ENCODE peak calls at places on chromosome 6, in six cellular contexts. One of them, this sample, is unnamed.
A peak's percentile ranks its signal among the peaks of the same experiment; 100 is the strongest.

GRCh38 chr6:156697224-156697623 is 80.0 kb upstream of the ARID1B start:
- DNase-seq in HepG2: no peak
- DNase-seq in neural progenitor cell: no peak
- DNase-seq in H9: no peak
- DNase-seq in IMR-90: no peak
- DNase-seq in fibroblast of lung: no peak
- DNase-seq in this sample: peak; percentile 82

GRCh38 chr6:112160745-112161144 is 73.4 kb downstream of the FAM229B start:
- DNase-seq in HepG2: no peak
- DNase-seq in neural progenitor cell: no peak
- DNase-seq in H9: no peak
- DNase-seq in IMR-90: peak; percentile 19
- DNase-seq in fibroblast of lung: no peak
- DNase-seq in this sample: no peak

GRCh38 chr6:105681061-105681460 is 278.2 kb upstream of the PREP start:
- DNase-seq in HepG2: no peak
- DNase-seq in neural progenitor cell: no peak
- DNase-seq in H9: no peak
- DNase-seq in IMR-90: no peak
- DNase-seq in fibroblast of lung: no peak
- DNase-seq in this sample: no peak

GRCh38 chr6:144993870-144994269 is 708.7 kb downstream of the UTRN start:
- DNase-seq in HepG2: no peak
- DNase-seq in neural progenitor cell: no peak
- DNase-seq in H9: no peak
- DNase-seq in IMR-90: peak; percentile 79
- DNase-seq in fibroblast of lung: peak; percentile 49
- DNase-seq in this sample: no peak

GRCh38 chr6:141445928-141446628 is 686.6 kb upstream of the GJE1 start:
- DNase-seq in HepG2: no peak
- DNase-seq in neural progenitor cell: peak; percentile 2
- DNase-seq in H9: no peak
- DNase-seq in IMR-90: no peak
- DNase-seq in fibroblast of lung: no peak
- DNase-seq in this sample: no peak

GRCh38 chr6:19866900-19867627 is 29.9 kb downstream of the ID4 start:
- DNase-seq in HepG2: peak; percentile 18
- DNase-seq in neural progenitor cell: no peak
- DNase-seq in H9: no peak
- DNase-seq in IMR-90: peak; percentile 55
- DNase-seq in fibroblast of lung: peak; percentile 33
- DNase-seq in this sample: no peak

GRCh38 chr6:160431231-160431630 is 83.1 kb downstream of the SLC22A3 start:
- DNase-seq in HepG2: no peak
- DNase-seq in neural progenitor cell: no peak
- DNase-seq in H9: no peak
- DNase-seq in IMR-90: peak; percentile 85
- DNase-seq in fibroblast of lung: peak; percentile 99
- DNase-seq in this sample: no peak

GRCh38 chr6:145276746-145277145 is 458.6 kb downstream of the EPM2A start:
- DNase-seq in HepG2: no peak
- DNase-seq in neural progenitor cell: peak; percentile 31
- DNase-seq in H9: no peak
- DNase-seq in IMR-90: peak; percentile 30
- DNase-seq in fibroblast of lung: no peak
- DNase-seq in this sample: no peak

GRCh38 chr6:159899994-159900745 is 9.4 kb downstream of the MAS1 start:
- DNase-seq in HepG2: no peak
- DNase-seq in neural progenitor cell: no peak
- DNase-seq in H9: no peak
- DNase-seq in IMR-90: peak; percentile 93
- DNase-seq in fibroblast of lung: peak; percentile 89
- DNase-seq in this sample: no peak

GRCh38 chr6:56232446-56232845 is 14.9 kb downstream of the COL21A1 start:
- DNase-seq in HepG2: no peak
- DNase-seq in neural progenitor cell: no peak
- DNase-seq in H9: no peak
- DNase-seq in IMR-90: no peak
- DNase-seq in fibroblast of lung: no peak
- DNase-seq in this sample: no peak

GRCh38 chr6:69775450-69775849 is 21.4 kb downstream of the LMBRD1 start:
- DNase-seq in HepG2: no peak
- DNase-seq in neural progenitor cell: no peak
- DNase-seq in H9: no peak
- DNase-seq in IMR-90: no peak
- DNase-seq in fibroblast of lung: no peak
- DNase-seq in this sample: no peak

GRCh38 chr6:83051386-83052172 is 14.1 kb downstream of the UBE3D start:
- DNase-seq in HepG2: no peak
- DNase-seq in neural progenitor cell: no peak
- DNase-seq in H9: no peak
- DNase-seq in IMR-90: no peak
- DNase-seq in fibroblast of lung: no peak
- DNase-seq in this sample: no peak

GRCh38 chr6:1735239-1735803 is 125.6 kb downstream of the FOXC1 start:
- DNase-seq in HepG2: no peak
- DNase-seq in neural progenitor cell: no peak
- DNase-seq in H9: no peak
- DNase-seq in IMR-90: no peak
- DNase-seq in fibroblast of lung: no peak
- DNase-seq in this sample: no peak

GRCh38 chr6:84422380-84422968 is 195.0 kb upstream of the CEP162 start:
- DNase-seq in HepG2: peak; percentile 16
- DNase-seq in neural progenitor cell: peak; percentile 81
- DNase-seq in H9: peak; percentile 81
- DNase-seq in IMR-90: peak; percentile 41
- DNase-seq in fibroblast of lung: peak; percentile 79
- DNase-seq in this sample: no peak

GRCh38 chr6:34674268-34674639 is 22.3 kb downstream of the ILRUN start:
- DNase-seq in HepG2: peak; percentile 91
- DNase-seq in neural progenitor cell: no peak
- DNase-seq in H9: no peak
- DNase-seq in IMR-90: no peak
- DNase-seq in fibroblast of lung: no peak
- DNase-seq in this sample: no peak

GRCh38 chr6:52207066-52207465 is 20.9 kb downstream of the IL17A start:
- DNase-seq in HepG2: no peak
- DNase-seq in neural progenitor cell: no peak
- DNase-seq in H9: no peak
- DNase-seq in IMR-90: no peak
- DNase-seq in fibroblast of lung: no peak
- DNase-seq in this sample: no peak

GRCh38 chr6:52208612-52209011 is 22.4 kb downstream of the IL17A start:
- DNase-seq in HepG2: no peak
- DNase-seq in neural progenitor cell: no peak
- DNase-seq in H9: no peak
- DNase-seq in IMR-90: no peak
- DNase-seq in fibroblast of lung: no peak
- DNase-seq in this sample: no peak

GRCh38 chr6:52213127-52213526 is 27.0 kb downstream of the IL17A start:
- DNase-seq in HepG2: peak; percentile 51
- DNase-seq in neural progenitor cell: no peak
- DNase-seq in H9: no peak
- DNase-seq in IMR-90: no peak
- DNase-seq in fibroblast of lung: no peak
- DNase-seq in this sample: no peak

GRCh38 chr6:52215787-52216186 is 28.5 kb downstream of the IL17F start:
- DNase-seq in HepG2: no peak
- DNase-seq in neural progenitor cell: no peak
- DNase-seq in H9: no peak
- DNase-seq in IMR-90: no peak
- DNase-seq in fibroblast of lung: no peak
- DNase-seq in this sample: no peak

DNA sequence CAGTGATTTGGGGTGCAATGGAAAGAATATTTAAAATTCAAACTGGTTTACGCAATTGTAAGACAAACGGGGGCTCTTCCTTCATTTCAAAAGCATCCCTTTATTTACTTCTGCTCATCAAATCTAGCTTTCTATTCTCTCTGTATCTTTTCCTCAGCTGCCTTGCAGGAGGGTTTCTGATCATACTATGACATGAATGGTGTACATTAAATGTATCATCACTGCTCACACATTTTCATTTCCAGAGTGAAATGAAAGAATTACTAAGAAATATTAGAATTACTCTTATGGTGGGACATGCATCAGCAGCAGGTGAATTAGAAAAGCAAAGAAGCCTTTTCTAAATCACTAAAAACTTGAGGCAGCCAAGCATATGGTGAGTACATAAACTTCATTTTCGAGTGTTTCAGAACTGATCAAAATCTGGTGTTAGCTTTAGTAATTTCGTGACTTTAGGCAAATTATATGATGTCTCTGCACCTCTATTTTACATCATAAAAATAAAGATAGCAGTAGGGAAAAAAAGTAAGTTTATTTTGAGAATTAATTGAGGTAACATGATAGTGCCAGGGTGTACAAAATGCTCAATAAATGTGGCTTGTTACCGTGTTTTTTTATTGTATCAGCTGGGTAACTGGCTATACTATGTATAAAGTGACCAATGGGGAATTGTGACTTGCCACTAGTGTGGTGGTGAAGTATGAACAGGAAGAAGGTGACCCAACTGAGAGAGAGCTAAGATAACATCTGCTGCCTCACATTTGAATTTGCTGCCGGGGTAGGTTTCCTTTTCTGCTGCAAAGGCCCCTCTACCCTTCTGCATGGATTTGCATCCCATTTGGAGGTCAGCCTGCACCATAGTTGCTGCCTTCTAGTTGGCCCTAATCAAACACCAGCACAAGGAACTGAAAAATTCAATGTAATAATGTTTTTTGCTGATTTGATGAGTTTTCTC is 23.8 kb downstream of the IL17A start:
- DNase-seq in HepG2: no peak
- DNase-seq in neural progenitor cell: no peak
- DNase-seq in H9: no peak
- DNase-seq in IMR-90: no peak
- DNase-seq in fibroblast of lung: no peak
- DNase-seq in this sample: no peak
- H2AFZ ChIP-seq in HepG2: no peak overlapping the region
- H2AFZ ChIP-seq in neural progenitor cell: no peak overlapping the region
- H2AFZ ChIP-seq in H9: no peak overlapping the region
- H2AFZ ChIP-seq in IMR-90: no peak overlapping the region
- H2AFZ ChIP-seq in fibroblast of lung: no peak overlapping the region
- H2AFZ ChIP-seq in this sample: no peak overlapping the region

DNA sequence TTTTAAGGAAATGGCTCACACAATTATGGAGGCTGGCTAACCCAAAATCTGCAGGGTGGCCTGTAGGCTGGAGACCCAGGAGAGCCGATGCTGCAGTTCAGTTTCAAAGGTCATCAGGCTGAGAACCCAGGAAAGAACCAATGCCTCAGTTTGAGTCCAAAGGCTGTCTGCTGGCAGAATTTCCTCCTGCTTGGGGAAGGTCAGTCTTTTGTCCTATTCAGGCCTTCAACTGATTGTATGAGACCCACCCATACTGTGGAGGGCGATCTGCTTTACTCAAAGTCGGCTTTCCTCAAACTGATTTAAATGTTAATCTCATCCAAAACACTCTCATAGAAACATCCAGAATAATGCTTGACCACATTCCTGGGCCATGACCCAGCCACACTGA is 189.7 kb upstream of the CDYL start:
- DNase-seq in HepG2: no peak
- DNase-seq in neural progenitor cell: no peak
- DNase-seq in H9: no peak
- DNase-seq in IMR-90: no peak
- DNase-seq in fibroblast of lung: no peak
- DNase-seq in this sample: no peak
- H2AFZ ChIP-seq in HepG2: no peak overlapping the region
- H2AFZ ChIP-seq in neural progenitor cell: no peak overlapping the region
- H2AFZ ChIP-seq in H9: no peak overlapping the region
- H2AFZ ChIP-seq in IMR-90: no peak overlapping the region
- H2AFZ ChIP-seq in fibroblast of lung: no peak overlapping the region
- H2AFZ ChIP-seq in this sample: no peak overlapping the region

DNA sequence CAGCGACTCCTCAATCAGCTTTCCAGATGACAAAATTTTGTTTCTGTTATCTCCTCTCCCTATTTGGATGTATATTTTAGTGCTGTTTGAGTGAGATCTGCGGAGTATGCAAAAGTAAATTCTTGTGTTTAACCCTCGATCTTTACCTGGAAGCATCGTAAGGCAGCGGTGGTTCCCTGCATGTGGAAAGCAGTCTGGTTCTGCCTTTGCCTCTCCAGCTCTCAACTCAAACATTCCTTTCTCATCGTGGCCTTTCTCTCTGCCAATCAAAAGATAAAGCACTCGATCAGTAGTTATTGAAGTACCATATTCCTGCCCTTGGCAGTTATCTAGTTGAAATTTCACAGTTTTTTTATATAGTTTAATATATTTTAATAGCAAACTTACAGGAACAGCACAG is 44.0 kb upstream of the BTN3A2 start:
- DNase-seq in HepG2: no peak
- DNase-seq in neural progenitor cell: no peak
- DNase-seq in H9: no peak
- DNase-seq in IMR-90: no peak
- DNase-seq in fibroblast of lung: no peak
- DNase-seq in this sample: no peak
- H2AFZ ChIP-seq in HepG2: peak overlapping the region; percentile 56
- H2AFZ ChIP-seq in neural progenitor cell: no peak overlapping the region
- H2AFZ ChIP-seq in H9: no peak overlapping the region
- H2AFZ ChIP-seq in IMR-90: peak overlapping the region; percentile 36
- H2AFZ ChIP-seq in fibroblast of lung: peak overlapping the region; percentile 57
- H2AFZ ChIP-seq in this sample: peak overlapping the region; percentile 94

DNA sequence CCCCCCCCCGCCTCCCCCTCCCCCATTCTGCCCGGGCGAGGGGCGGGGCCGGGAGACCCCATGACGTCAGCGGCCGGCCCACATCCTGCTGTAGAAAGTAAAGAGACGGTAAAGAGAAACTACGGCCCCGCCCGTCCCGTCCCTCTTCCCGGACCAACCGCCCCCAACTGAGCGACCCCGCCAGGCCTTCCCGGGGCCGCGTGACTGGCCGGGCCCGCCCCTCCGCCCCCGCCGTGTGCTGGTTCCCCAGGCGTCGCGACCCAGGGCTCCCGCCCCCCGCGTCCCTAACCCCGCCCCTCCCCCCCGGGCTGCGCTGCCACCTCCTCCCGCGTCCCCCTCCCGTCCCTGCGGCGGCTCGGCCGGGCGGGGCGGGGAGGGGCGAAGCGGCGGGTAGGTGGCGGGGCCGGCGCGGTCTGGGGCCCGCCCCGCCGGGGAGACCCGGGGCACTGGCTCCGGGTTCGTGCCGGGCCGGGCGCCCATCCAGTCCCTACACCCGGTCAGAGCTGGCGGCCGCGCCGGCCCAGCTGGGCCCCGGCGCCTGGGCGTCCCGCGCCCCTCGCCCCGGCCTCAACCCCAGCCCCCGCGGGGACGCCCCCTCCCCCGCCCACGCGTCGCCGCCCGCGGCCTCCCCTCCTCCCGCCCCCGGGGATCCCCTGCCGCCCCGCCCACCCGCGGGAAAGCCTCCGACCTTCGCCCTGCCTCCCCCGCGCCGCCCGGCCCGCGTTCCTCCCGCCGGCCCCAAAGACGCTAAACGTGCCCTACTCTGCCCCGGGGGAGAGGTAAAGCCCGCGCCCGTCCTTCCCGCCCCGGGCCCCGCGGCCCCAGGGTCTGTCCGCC is 618 bp upstream of the HIVEP1 start:
- DNase-seq in HepG2: peak; percentile 95
- DNase-seq in neural progenitor cell: peak; percentile 97
- DNase-seq in H9: peak; percentile 97
- DNase-seq in IMR-90: peak; percentile 96
- DNase-seq in fibroblast of lung: peak; percentile 97
- DNase-seq in this sample: peak; percentile 96
- H2AFZ ChIP-seq in HepG2: no peak overlapping the region
- H2AFZ ChIP-seq in neural progenitor cell: no peak overlapping the region
- H2AFZ ChIP-seq in H9: no peak overlapping the region
- H2AFZ ChIP-seq in IMR-90: peak overlapping the region; percentile 79
- H2AFZ ChIP-seq in fibroblast of lung: no peak overlapping the region
- H2AFZ ChIP-seq in this sample: no peak overlapping the region

GRCh38 chr6:36679043-36679821 is 718 bp downstream of the CDKN1A start:
- DNase-seq in HepG2: peak; percentile 50
- DNase-seq in neural progenitor cell: peak; percentile 63
- DNase-seq in H9: no peak
- DNase-seq in IMR-90: peak; percentile 63
- DNase-seq in fibroblast of lung: peak; percentile 52
- DNase-seq in this sample: no peak
- H2AFZ ChIP-seq in HepG2: no peak overlapping the region
- H2AFZ ChIP-seq in neural progenitor cell: peak overlapping the region; percentile 28
- H2AFZ ChIP-seq in H9: no peak overlapping the region
- H2AFZ ChIP-seq in IMR-90: peak overlapping the region; percentile 80
- H2AFZ ChIP-seq in fibroblast of lung: no peak overlapping the region
- H2AFZ ChIP-seq in this sample: no peak overlapping the region